ENCODE peak calls at places on chromosome 1, in four cellular contexts. T, G, B and V are unnamed samples. For H3K4me1, the result is how much of the 10 kb centered on the place peaks cover.

GRCh38 chr1:5370321-5370720 is 621.9 kb downstream of the NPHP4 start:
- DNase-seq in T (no peak), G (no peak), B (no peak), V (no peak)

GRCh38 chr1:107964397-107965111 is 426 bp downstream of the VAV3 start:
- DNase-seq in T (peak), G (no peak), B (no peak), V (peak)

GRCh38 chr1:62782197-62782886 is 1.6 kb upstream of the ATG4C start:
- DNase-seq in T (no peak), G (no peak), B (no peak), V (no peak)

GRCh38 chr1:87335175-87335992 is 6.7 kb downstream of the LMO4 start:
- DNase-seq in T (peak), G (no peak), B (peak), V (peak)

GRCh38 chr1:233281711-233282581 is 13.6 kb downstream of the PCNX2 start:
- DNase-seq in T (no peak), G (no peak), B (no peak), V (no peak)

GRCh38 chr1:59015708-59016107 is 231.9 kb upstream of the JUN start:
- DNase-seq in T (no peak), G (no peak), B (no peak), V (no peak)

GRCh38 chr1:61316493-61316892 is 234.1 kb downstream of the NFIA start:
- DNase-seq in T (no peak), G (no peak), B (no peak), V (no peak)

GRCh38 chr1:241701483-241702290 is 49.6 kb downstream of the WDR64 start:
- DNase-seq in T (no peak), G (no peak), B (no peak), V (no peak)

GRCh38 chr1:197083474-197083873 is 16.4 kb upstream of the F13B start:
- DNase-seq in T (no peak), G (no peak), B (no peak), V (no peak)

GRCh38 chr1:172447641-172448040 is 3.8 kb upstream of the PIGC start:
- DNase-seq in T (no peak), G (no peak), B (no peak), V (no peak)

GRCh38 chr1:201136696-201137392 is 9.9 kb upstream of the ASCL5 start:
- DNase-seq in T (peak), G (no peak), B (no peak), V (no peak)
- H3K27ac ChIP-seq in T (no peak), G (peak), B (peak), V (no peak)

GRCh38 chr1:168342572-168343280 is 62.0 kb downstream of the TBX19 start:
- DNase-seq in T (peak), G (peak), B (peak), V (peak)
- H3K4me3 ChIP-seq in T (peak), G (peak), B (no peak), V (peak)

DNA sequence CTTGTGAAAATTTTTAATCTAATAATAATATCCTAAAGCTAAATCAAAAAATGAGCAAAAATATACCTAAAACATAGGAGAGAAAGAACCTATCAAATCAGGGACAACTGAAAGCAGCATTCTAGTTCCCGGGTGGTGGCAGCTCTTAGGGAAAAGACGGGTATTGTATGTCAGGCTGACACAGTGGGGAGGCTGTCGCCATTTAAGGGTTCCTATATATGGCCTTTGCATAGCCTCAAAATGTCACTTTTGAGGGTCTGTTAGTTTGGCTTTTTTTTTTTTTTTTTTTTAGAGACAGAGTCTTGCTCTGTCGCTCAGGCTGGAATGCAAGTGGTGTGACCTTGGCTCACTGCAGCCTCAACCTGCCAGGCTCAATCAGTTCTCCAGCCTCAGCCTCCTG is 6.0 kb downstream of the CLSTN1 start:
- DNase-seq in T (no peak), G (no peak), B (no peak), V (no peak)
- H3K4me1 ChIP-seq in T (under half), G (under half), B (under half), V (under half)

DNA sequence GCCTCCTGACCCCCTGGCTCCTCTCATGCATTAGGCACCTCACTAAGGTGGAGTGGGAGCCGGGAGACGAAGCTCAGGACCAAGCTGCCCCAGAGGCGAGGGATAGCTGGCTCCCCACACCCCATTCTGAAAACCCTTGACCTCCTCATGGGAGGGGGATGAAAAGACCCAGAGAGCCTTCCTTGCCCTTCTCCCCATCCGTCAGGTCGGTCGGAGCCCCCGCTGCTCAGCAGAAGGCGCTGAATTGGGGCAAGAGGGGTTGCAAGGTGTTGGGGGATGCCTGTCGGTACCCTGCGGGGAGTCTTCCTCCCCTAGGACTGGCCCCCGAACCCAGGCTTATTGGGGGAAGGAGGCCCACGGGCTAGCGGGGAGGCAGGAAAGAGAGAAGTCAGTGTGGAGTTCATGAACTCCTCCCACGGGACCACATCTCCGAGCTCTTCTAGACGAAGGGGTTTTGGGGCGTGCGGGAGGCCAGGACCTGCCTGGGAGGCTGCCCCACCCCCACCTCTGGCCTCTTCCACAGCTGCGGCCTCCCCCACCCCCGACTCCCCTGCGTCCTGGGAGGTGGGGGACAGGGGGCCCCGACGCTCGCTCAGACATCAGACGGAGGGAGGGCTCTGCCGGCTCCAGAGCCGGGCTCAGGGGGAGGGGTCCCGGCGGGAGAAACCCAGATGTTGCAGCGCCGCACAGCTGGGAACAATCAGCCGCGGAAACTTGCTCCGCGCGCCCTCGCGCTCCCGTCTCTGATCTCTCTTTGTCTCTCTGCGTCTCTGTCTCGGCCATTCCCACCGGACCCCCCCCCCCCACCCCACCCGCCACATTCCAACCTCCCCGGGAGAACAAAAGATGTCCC is 719 bp downstream of the MFAP2 start:
- DNase-seq in T (no peak), G (no peak), B (no peak), V (no peak)
- H3K27ac ChIP-seq in T (peak), G (peak), B (no peak), V (no peak)

GRCh38 chr1:212752256-212752933 is 39.2 kb downstream of the NSL1 start:
- DNase-seq in T (no peak), G (no peak), B (no peak), V (no peak)

GRCh38 chr1:212752934-212753497 is 38.6 kb downstream of the NSL1 start:
- DNase-seq in T (no peak), G (no peak), B (no peak), V (peak)

GRCh38 chr1:212753766-212754165 is 37.8 kb downstream of the NSL1 start:
- DNase-seq in T (no peak), G (no peak), B (no peak), V (no peak)

GRCh38 chr1:212754193-212754592 is 37.4 kb downstream of the NSL1 start:
- DNase-seq in T (no peak), G (no peak), B (no peak), V (peak)

DNA sequence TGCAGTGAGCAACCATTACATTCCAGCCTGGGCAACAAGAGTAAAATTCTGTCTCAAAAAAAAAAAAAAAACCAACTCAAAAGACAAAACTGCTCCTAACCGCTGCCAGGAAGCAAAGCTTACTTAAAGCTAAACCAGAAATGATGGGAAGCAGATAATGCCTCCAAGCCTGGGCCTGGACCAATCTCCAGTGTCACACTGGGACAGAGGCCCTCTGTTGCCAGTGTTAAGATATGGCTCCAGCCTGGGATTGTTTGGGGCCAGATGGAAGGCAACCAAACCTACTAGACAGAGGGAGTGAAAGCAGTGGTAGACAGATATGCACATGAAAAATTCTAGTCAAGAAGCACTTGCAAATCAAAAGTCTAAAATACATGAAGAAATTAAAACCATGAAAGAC is 36.9 kb downstream of the NSL1 start:
- DNase-seq in T (no peak), G (no peak), B (no peak), V (no peak)
- H3K4me3 ChIP-seq in T (no peak), G (no peak), B (no peak), V (peak)